ENCODE peak calls at places on chromosomes 12 and 14, in five cellular contexts. One of them, this sample, is unnamed.

GRCh38 chr14:83994020-83994419 is 1535.9 kb upstream of the FLRT2 start:
- DNase-seq in bronchial epithelial cell: peak
- DNase-seq in Caco-2: no peak
- DNase-seq in epithelial cell of proximal tubule: no peak
- DNase-seq in progenitor cell of endocrine pancreas: no peak
- DNase-seq in this sample: no peak

GRCh38 chr12:127194176-127194575 is 1072.8 kb upstream of the TMEM132C start:
- DNase-seq in epithelial cell of proximal tubule: peak
- DNase-seq in bronchial epithelial cell: no peak
- DNase-seq in progenitor cell of endocrine pancreas: no peak
- DNase-seq in Caco-2: no peak
- DNase-seq in this sample: no peak

GRCh38 chr12:21717756-21718155 is 56.8 kb downstream of the KCNJ8 start:
- DNase-seq in bronchial epithelial cell: no peak
- DNase-seq in Caco-2: no peak
- DNase-seq in progenitor cell of endocrine pancreas: no peak
- DNase-seq in epithelial cell of proximal tubule: no peak
- DNase-seq in this sample: no peak

GRCh38 chr12:50039151-50039835 is 14.0 kb upstream of the RACGAP1 start:
- DNase-seq in progenitor cell of endocrine pancreas: peak
- DNase-seq in Caco-2: peak
- DNase-seq in epithelial cell of proximal tubule: no peak
- DNase-seq in bronchial epithelial cell: peak
- DNase-seq in this sample: peak

GRCh38 chr12:28242888-28243633 is 52.8 kb downstream of the CCDC91 start:
- DNase-seq in epithelial cell of proximal tubule: no peak
- DNase-seq in Caco-2: no peak
- DNase-seq in progenitor cell of endocrine pancreas: no peak
- DNase-seq in bronchial epithelial cell: peak
- DNase-seq in this sample: no peak

GRCh38 chr12:63302269-63302940 is 151.4 kb upstream of the AVPR1A start:
- DNase-seq in epithelial cell of proximal tubule: no peak
- DNase-seq in bronchial epithelial cell: no peak
- DNase-seq in progenitor cell of endocrine pancreas: no peak
- DNase-seq in Caco-2: no peak
- DNase-seq in this sample: no peak

GRCh38 chr12:29741342-29742241 is 42.1 kb downstream of the TMTC1 start:
- DNase-seq in epithelial cell of proximal tubule: no peak
- DNase-seq in bronchial epithelial cell: peak
- DNase-seq in progenitor cell of endocrine pancreas: no peak
- DNase-seq in Caco-2: no peak
- DNase-seq in this sample: no peak

GRCh38 chr12:2958432-2959193 is 584 bp upstream of the TEAD4 start:
- DNase-seq in epithelial cell of proximal tubule: peak
- DNase-seq in Caco-2: peak
- DNase-seq in bronchial epithelial cell: peak
- DNase-seq in progenitor cell of endocrine pancreas: no peak
- DNase-seq in this sample: no peak

GRCh38 chr14:71751264-71751663 is 181.0 kb upstream of the RGS6 start:
- DNase-seq in bronchial epithelial cell: no peak
- DNase-seq in progenitor cell of endocrine pancreas: no peak
- DNase-seq in epithelial cell of proximal tubule: no peak
- DNase-seq in Caco-2: no peak
- DNase-seq in this sample: no peak

GRCh38 chr12:93502802-93503623 is 35.7 kb downstream of the MRPL42 start:
- DNase-seq in bronchial epithelial cell: peak
- DNase-seq in epithelial cell of proximal tubule: no peak
- DNase-seq in progenitor cell of endocrine pancreas: peak
- DNase-seq in Caco-2: peak
- DNase-seq in this sample: peak

GRCh38 chr12:39622306-39622705 is 2.7 kb upstream of the ABCD2 start:
- DNase-seq in bronchial epithelial cell: no peak
- DNase-seq in Caco-2: no peak
- DNase-seq in progenitor cell of endocrine pancreas: no peak
- DNase-seq in epithelial cell of proximal tubule: no peak
- DNase-seq in this sample: no peak

GRCh38 chr12:26791328-26791791 is 41.6 kb downstream of the ITPR2 start:
- DNase-seq in bronchial epithelial cell: no peak
- DNase-seq in progenitor cell of endocrine pancreas: no peak
- DNase-seq in Caco-2: no peak
- DNase-seq in epithelial cell of proximal tubule: no peak
- DNase-seq in this sample: no peak

GRCh38 chr12:111209779-111210178 is 159.1 kb downstream of the PHETA1 start:
- DNase-seq in epithelial cell of proximal tubule: no peak
- DNase-seq in progenitor cell of endocrine pancreas: no peak
- DNase-seq in bronchial epithelial cell: no peak
- DNase-seq in Caco-2: no peak
- DNase-seq in this sample: no peak

GRCh38 chr12:20627001-20627588 is 68.0 kb upstream of the SLCO1C1 start:
- DNase-seq in bronchial epithelial cell: no peak
- DNase-seq in Caco-2: no peak
- DNase-seq in epithelial cell of proximal tubule: no peak
- DNase-seq in progenitor cell of endocrine pancreas: no peak
- DNase-seq in this sample: no peak

GRCh38 chr14:95227279-95227860 is 70.0 kb upstream of the DICER1 start:
- DNase-seq in bronchial epithelial cell: peak
- DNase-seq in progenitor cell of endocrine pancreas: no peak
- DNase-seq in Caco-2: no peak
- DNase-seq in epithelial cell of proximal tubule: no peak
- DNase-seq in this sample: no peak

GRCh38 chr12:30902606-30903005 is 23.9 kb upstream of the TSPAN11 start:
- DNase-seq in progenitor cell of endocrine pancreas: no peak
- DNase-seq in epithelial cell of proximal tubule: no peak
- DNase-seq in Caco-2: no peak
- DNase-seq in bronchial epithelial cell: no peak
- DNase-seq in this sample: no peak

GRCh38 chr14:72643317-72643801 is 250.5 kb downstream of the DPF3 start:
- DNase-seq in Caco-2: no peak
- DNase-seq in epithelial cell of proximal tubule: peak
- DNase-seq in bronchial epithelial cell: peak
- DNase-seq in progenitor cell of endocrine pancreas: no peak
- DNase-seq in this sample: no peak

GRCh38 chr12:115375188-115375991 is 691.4 kb upstream of the TBX3 start:
- DNase-seq in bronchial epithelial cell: peak
- DNase-seq in Caco-2: peak
- DNase-seq in progenitor cell of endocrine pancreas: no peak
- DNase-seq in epithelial cell of proximal tubule: peak
- DNase-seq in this sample: no peak

GRCh38 chr12:113259499-113259953 is 38.3 kb downstream of the TPCN1 start:
- DNase-seq in progenitor cell of endocrine pancreas: no peak
- DNase-seq in epithelial cell of proximal tubule: no peak
- DNase-seq in bronchial epithelial cell: no peak
- DNase-seq in Caco-2: no peak
- DNase-seq in this sample: no peak

GRCh38 chr12:106179086-106179485 is 40.3 kb upstream of the NUAK1 start:
- DNase-seq in bronchial epithelial cell: no peak
- DNase-seq in Caco-2: peak
- DNase-seq in progenitor cell of endocrine pancreas: no peak
- DNase-seq in epithelial cell of proximal tubule: no peak
- DNase-seq in this sample: no peak

GRCh38 chr12:29595071-29595755 is 97.7 kb upstream of the OVCH1 start:
- DNase-seq in epithelial cell of proximal tubule: no peak
- DNase-seq in bronchial epithelial cell: no peak
- DNase-seq in Caco-2: no peak
- DNase-seq in progenitor cell of endocrine pancreas: no peak
- DNase-seq in this sample: no peak

GRCh38 chr14:34081126-34081575 is 130.3 kb upstream of the EGLN3 start:
- DNase-seq in epithelial cell of proximal tubule: no peak
- DNase-seq in progenitor cell of endocrine pancreas: no peak
- DNase-seq in bronchial epithelial cell: peak
- DNase-seq in Caco-2: no peak
- DNase-seq in this sample: no peak

GRCh38 chr12:28993720-28994119 is 155.4 kb upstream of the FAR2 start:
- DNase-seq in epithelial cell of proximal tubule: no peak
- DNase-seq in bronchial epithelial cell: no peak
- DNase-seq in progenitor cell of endocrine pancreas: no peak
- DNase-seq in Caco-2: no peak
- DNase-seq in this sample: no peak

GRCh38 chr14:74281069-74281468 is 21.7 kb downstream of the ABCD4 start:
- DNase-seq in bronchial epithelial cell: no peak
- DNase-seq in progenitor cell of endocrine pancreas: no peak
- DNase-seq in epithelial cell of proximal tubule: no peak
- DNase-seq in Caco-2: no peak
- DNase-seq in this sample: no peak

GRCh38 chr14:96727076-96727475 is 70.1 kb upstream of the VRK1 start:
- DNase-seq in Caco-2: no peak
- DNase-seq in progenitor cell of endocrine pancreas: no peak
- DNase-seq in epithelial cell of proximal tubule: no peak
- DNase-seq in bronchial epithelial cell: no peak
- DNase-seq in this sample: no peak

GRCh38 chr14:96727490-96727889 is 69.7 kb upstream of the VRK1 start:
- DNase-seq in bronchial epithelial cell: no peak
- DNase-seq in epithelial cell of proximal tubule: no peak
- DNase-seq in progenitor cell of endocrine pancreas: no peak
- DNase-seq in Caco-2: no peak
- DNase-seq in this sample: no peak

GRCh38 chr14:96725232-96725631 is 72.0 kb upstream of the VRK1 start:
- DNase-seq in epithelial cell of proximal tubule: no peak
- DNase-seq in bronchial epithelial cell: no peak
- DNase-seq in Caco-2: no peak
- DNase-seq in progenitor cell of endocrine pancreas: no peak
- DNase-seq in this sample: no peak

GRCh38 chr14:96730386-96730785 is 66.8 kb upstream of the VRK1 start:
- DNase-seq in bronchial epithelial cell: no peak
- DNase-seq in epithelial cell of proximal tubule: no peak
- DNase-seq in progenitor cell of endocrine pancreas: no peak
- DNase-seq in Caco-2: no peak
- DNase-seq in this sample: no peak

GRCh38 chr14:96727980-96728717 is 69.0 kb upstream of the VRK1 start:
- DNase-seq in Caco-2: no peak
- DNase-seq in progenitor cell of endocrine pancreas: no peak
- DNase-seq in epithelial cell of proximal tubule: no peak
- DNase-seq in bronchial epithelial cell: no peak
- DNase-seq in this sample: no peak
- TF ChIP-seq CTCF in Caco-2: no peak
- TF ChIP-seq CTCF in progenitor cell of endocrine pancreas: no peak
- TF ChIP-seq CTCF in epithelial cell of proximal tubule: no peak
- TF ChIP-seq CTCF in bronchial epithelial cell: no peak
- TF ChIP-seq CTCF in this sample: no peak

GRCh38 chr12:48924617-48925217 is 575 bp downstream of the FKBP11 start:
- DNase-seq in Caco-2: peak
- DNase-seq in bronchial epithelial cell: peak
- DNase-seq in progenitor cell of endocrine pancreas: peak
- DNase-seq in epithelial cell of proximal tubule: no peak
- DNase-seq in this sample: peak
- TF ChIP-seq CTCF in Caco-2: peak
- TF ChIP-seq CTCF in bronchial epithelial cell: peak
- TF ChIP-seq CTCF in progenitor cell of endocrine pancreas: peak
- TF ChIP-seq CTCF in epithelial cell of proximal tubule: peak
- TF ChIP-seq CTCF in this sample: peak

GRCh38 chr14:67725171-67725570 is 23.5 kb downstream of the RDH12 start:
- DNase-seq in epithelial cell of proximal tubule: no peak
- DNase-seq in Caco-2: no peak
- DNase-seq in bronchial epithelial cell: peak
- DNase-seq in progenitor cell of endocrine pancreas: no peak
- DNase-seq in this sample: no peak
- TF ChIP-seq CTCF in epithelial cell of proximal tubule: no peak
- TF ChIP-seq CTCF in Caco-2: no peak
- TF ChIP-seq CTCF in bronchial epithelial cell: no peak
- TF ChIP-seq CTCF in progenitor cell of endocrine pancreas: no peak
- TF ChIP-seq CTCF in this sample: no peak

GRCh38 chr14:32552766-32553165 is 223.7 kb downstream of the AKAP6 start:
- DNase-seq in Caco-2: no peak
- DNase-seq in progenitor cell of endocrine pancreas: no peak
- DNase-seq in bronchial epithelial cell: peak
- DNase-seq in epithelial cell of proximal tubule: no peak
- DNase-seq in this sample: no peak
- TF ChIP-seq CTCF in Caco-2: no peak
- TF ChIP-seq CTCF in progenitor cell of endocrine pancreas: no peak
- TF ChIP-seq CTCF in bronchial epithelial cell: no peak
- TF ChIP-seq CTCF in epithelial cell of proximal tubule: no peak
- TF ChIP-seq CTCF in this sample: no peak

GRCh38 chr14:24275524-24276139 is 4.2 kb upstream of the RABGGTA start:
- DNase-seq in Caco-2: no peak
- DNase-seq in bronchial epithelial cell: no peak
- DNase-seq in epithelial cell of proximal tubule: no peak
- DNase-seq in progenitor cell of endocrine pancreas: no peak
- DNase-seq in this sample: no peak

GRCh38 chr14:24280797-24281460 is 9.5 kb upstream of the RABGGTA start:
- DNase-seq in epithelial cell of proximal tubule: no peak
- DNase-seq in progenitor cell of endocrine pancreas: no peak
- DNase-seq in bronchial epithelial cell: peak
- DNase-seq in Caco-2: no peak
- DNase-seq in this sample: no peak

GRCh38 chr14:24282736-24283135 is 11.3 kb upstream of the RABGGTA start:
- DNase-seq in progenitor cell of endocrine pancreas: no peak
- DNase-seq in bronchial epithelial cell: no peak
- DNase-seq in epithelial cell of proximal tubule: no peak
- DNase-seq in Caco-2: no peak
- DNase-seq in this sample: no peak

GRCh38 chr14:24277606-24278321 is 6.4 kb upstream of the RABGGTA start:
- DNase-seq in progenitor cell of endocrine pancreas: no peak
- DNase-seq in epithelial cell of proximal tubule: no peak
- DNase-seq in bronchial epithelial cell: no peak
- DNase-seq in Caco-2: no peak
- DNase-seq in this sample: no peak

GRCh38 chr14:24279301-24280186 is 8.1 kb upstream of the RABGGTA start:
- DNase-seq in progenitor cell of endocrine pancreas: no peak
- DNase-seq in Caco-2: no peak
- DNase-seq in epithelial cell of proximal tubule: no peak
- DNase-seq in bronchial epithelial cell: peak
- DNase-seq in this sample: no peak
- TF ChIP-seq CTCF in progenitor cell of endocrine pancreas: no peak
- TF ChIP-seq CTCF in Caco-2: no peak
- TF ChIP-seq CTCF in epithelial cell of proximal tubule: peak
- TF ChIP-seq CTCF in bronchial epithelial cell: peak
- TF ChIP-seq CTCF in this sample: no peak

DNA sequence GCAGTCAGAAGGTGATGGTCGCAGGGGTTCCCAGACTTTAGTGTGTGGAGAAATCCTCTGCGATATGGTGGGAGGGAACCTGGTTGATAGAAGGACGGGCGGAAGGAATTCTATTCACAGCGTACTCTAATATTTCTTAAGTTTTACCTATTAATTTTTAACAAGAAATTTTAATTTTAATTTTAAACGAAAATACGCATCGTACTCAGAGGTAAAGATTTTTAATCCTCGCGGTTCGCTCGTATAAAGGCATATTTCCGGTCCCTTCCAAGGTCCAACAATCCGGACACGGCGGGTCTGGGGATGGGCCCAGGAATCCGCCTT is 338 bp upstream of the SLC48A1 start:
- DNase-seq in progenitor cell of endocrine pancreas: no peak
- DNase-seq in bronchial epithelial cell: no peak
- DNase-seq in Caco-2: no peak
- DNase-seq in epithelial cell of proximal tubule: no peak
- DNase-seq in this sample: no peak
- TF ChIP-seq CTCF in progenitor cell of endocrine pancreas: no peak
- TF ChIP-seq CTCF in bronchial epithelial cell: no peak
- TF ChIP-seq CTCF in Caco-2: no peak
- TF ChIP-seq CTCF in epithelial cell of proximal tubule: no peak
- TF ChIP-seq CTCF in this sample: no peak